ENCODE peak calls at places on chromosome 6, in ten cellular contexts. M is EL; Q is naive B cell; T is AG04449; R is HEK293T; C is M059J; X is naive thymus-derived CD8-positive, alpha-beta T cell; G is EH; I is fibroblast of the conjunctiva; A is activated effector memory CD4-positive, alpha-beta T cell treated with anti-CD3 and anti-CD28 coated beads, Interleukin-2, amount 50 U/mL, for 16 hours. P is an unnamed sample.

GRCh38 chr6:20891161-20891560 is 356.9 kb downstream of the CDKAL1 start:
- DNase-seq in R (no peak), T (no peak), G (no peak), M (no peak), Q (no peak), C (no peak), X (no peak), A (no peak), I (no peak), P (peak; percentile 28)

GRCh38 chr6:122610690-122611455 is 668 bp downstream of the PKIB start:
- DNase-seq in X (peak; percentile 6), M (peak; percentile 31), C (peak; percentile 41), G (peak; percentile 4), I (no peak), T (no peak), A (peak; percentile 62), Q (no peak), R (peak; percentile 62), P (peak; percentile 67)

GRCh38 chr6:25925808-25926325 is 4.6 kb downstream of the SLC17A2 start:
- DNase-seq in G (no peak), M (no peak), I (no peak), T (no peak), Q (no peak), C (no peak), R (no peak), A (no peak), X (no peak), P (no peak)

GRCh38 chr6:56954389-56955170 is at the start of gene BEND6:
- DNase-seq in G (peak; percentile 88), M (peak; percentile 88), C (peak; percentile 88), T (no peak), A (peak; percentile 72), I (peak; percentile 60), R (peak; percentile 60), Q (no peak), X (peak; percentile 34), P (peak; percentile 65)

GRCh38 chr6:167799033-167799933 is 27.4 kb upstream of the AFDN start:
- DNase-seq in I (no peak), R (no peak), T (no peak), G (no peak), X (no peak), M (no peak), A (no peak), Q (no peak), C (peak; percentile 32), P (peak; percentile 1)

GRCh38 chr6:153804755-153805330 is 234.2 kb upstream of the OPRM1 start:
- DNase-seq in X (no peak), Q (no peak), G (no peak), T (no peak), I (no peak), M (no peak), A (no peak), R (no peak), C (no peak), P (peak; percentile 61)

GRCh38 chr6:36171573-36171972 is 25.0 kb upstream of the BRPF3 start:
- DNase-seq in M (no peak), Q (no peak), C (no peak), X (no peak), R (no peak), T (no peak), G (no peak), A (no peak), I (no peak), P (no peak)

GRCh38 chr6:1894954-1895353 is 285.2 kb downstream of the FOXC1 start:
- DNase-seq in X (no peak), C (peak; percentile 69), G (no peak), Q (no peak), R (no peak), A (no peak), T (no peak), M (no peak), I (no peak), P (no peak)

GRCh38 chr6:56683882-56684281 is 41.2 kb upstream of the DST start:
- DNase-seq in M (peak; percentile 94), C (peak; percentile 88), G (peak; percentile 94), Q (no peak), I (peak; percentile 67), X (no peak), R (no peak), A (no peak), T (peak; percentile 86), P (peak; percentile 10)

GRCh38 chr6:4932506-4932903 is 71.3 kb downstream of the RPP40 start:
- DNase-seq in Q (no peak), T (no peak), C (no peak), G (no peak), R (no peak), M (no peak), A (no peak), X (no peak), I (no peak), P (no peak)

GRCh38 chr6:27889275-27889627 is 22.9 kb downstream of the OR2B2 start:
- DNase-seq in G (peak; percentile 12), I (no peak), R (no peak), X (no peak), T (no peak), A (no peak), C (no peak), Q (no peak), M (no peak), P (no peak)

GRCh38 chr6:36590237-36590636 is 3.9 kb upstream of the SRSF3 start:
- DNase-seq in T (no peak), M (peak; percentile 88), R (no peak), C (peak; percentile 92), I (no peak), Q (no peak), A (peak; percentile 56), G (peak; percentile 89), X (no peak), P (no peak)

GRCh38 chr6:132491303-132491702 is 21.6 kb downstream of the STX7 start:
- DNase-seq in A (no peak), C (peak; percentile 18), R (no peak), I (no peak), T (no peak), X (no peak), M (peak; percentile 39), Q (no peak), G (peak; percentile 63), P (no peak)

GRCh38 chr6:37319856-37320255 is 33.9 kb upstream of the RNF8 start:
- DNase-seq in I (no peak), G (peak; percentile 18), C (no peak), R (no peak), A (no peak), M (no peak), X (no peak), Q (no peak), T (no peak), P (no peak)

GRCh38 chr6:138576303-138576702 is 77.0 kb upstream of the NHSL1 start:
- DNase-seq in I (no peak), Q (no peak), G (no peak), A (no peak), C (no peak), R (no peak), X (no peak), T (no peak), M (no peak), P (peak; percentile 79)

GRCh38 chr6:170127151-170127550 is 163.7 kb downstream of the DLL1 start:
- DNase-seq in A (no peak), M (no peak), X (no peak), Q (no peak), G (no peak), T (no peak), I (no peak), C (no peak), R (no peak), P (no peak)

GRCh38 chr6:26577720-26578072 is 19.1 kb upstream of the ABT1 start:
- DNase-seq in I (no peak), G (no peak), T (no peak), R (no peak), M (no peak), A (no peak), Q (no peak), C (no peak), X (no peak), P (no peak)